ENCODE peak calls at places on chromosomes 3 and 15, in ten cellular contexts. One of them, this sample, is unnamed.

GRCh38 chr3:4492240-4493007 is 724 bp upstream of the ITPR1 start:
- DNase-seq in body of pancreas: peak; percentile 54
- DNase-seq in AG09309: peak; percentile 31
- DNase-seq in ovary: peak; percentile 64
- DNase-seq in gastrocnemius medialis: peak; percentile 41
- DNase-seq in PC-9: peak; percentile 56
- DNase-seq in kidney: peak; percentile 84
- DNase-seq in coronary artery: peak; percentile 84
- DNase-seq in GM23338: peak; percentile 79
- DNase-seq in mammary epithelial cell: peak; percentile 80
- DNase-seq in this sample: peak; percentile 78

GRCh38 chr3:136949708-136950107 is 8.1 kb upstream of the IL20RB start:
- DNase-seq in GM23338: no peak
- DNase-seq in gastrocnemius medialis: no peak
- DNase-seq in coronary artery: no peak
- DNase-seq in mammary epithelial cell: no peak
- DNase-seq in PC-9: no peak
- DNase-seq in ovary: no peak
- DNase-seq in kidney: no peak
- DNase-seq in AG09309: no peak
- DNase-seq in body of pancreas: no peak
- DNase-seq in this sample: peak; percentile 61

GRCh38 chr15:91237493-91237892 is 137.4 kb downstream of the SV2B start:
- DNase-seq in GM23338: no peak
- DNase-seq in PC-9: no peak
- DNase-seq in AG09309: no peak
- DNase-seq in kidney: no peak
- DNase-seq in coronary artery: no peak
- DNase-seq in body of pancreas: no peak
- DNase-seq in ovary: no peak
- DNase-seq in mammary epithelial cell: no peak
- DNase-seq in gastrocnemius medialis: no peak
- DNase-seq in this sample: no peak

GRCh38 chr3:178405456-178405970 is 130.7 kb upstream of the KCNMB2 start:
- DNase-seq in mammary epithelial cell: no peak
- DNase-seq in coronary artery: no peak
- DNase-seq in body of pancreas: no peak
- DNase-seq in kidney: no peak
- DNase-seq in ovary: no peak
- DNase-seq in PC-9: no peak
- DNase-seq in AG09309: no peak
- DNase-seq in GM23338: no peak
- DNase-seq in gastrocnemius medialis: no peak
- DNase-seq in this sample: no peak

GRCh38 chr3:29922990-29923746 is 642.3 kb downstream of the RBMS3 start:
- DNase-seq in GM23338: no peak
- DNase-seq in gastrocnemius medialis: no peak
- DNase-seq in PC-9: no peak
- DNase-seq in AG09309: peak; percentile 54
- DNase-seq in coronary artery: no peak
- DNase-seq in body of pancreas: no peak
- DNase-seq in ovary: no peak
- DNase-seq in kidney: no peak
- DNase-seq in mammary epithelial cell: peak; percentile 96
- DNase-seq in this sample: peak; percentile 96

GRCh38 chr3:185402561-185402960 is 39.6 kb downstream of the MAP3K13 start:
- DNase-seq in mammary epithelial cell: no peak
- DNase-seq in gastrocnemius medialis: no peak
- DNase-seq in PC-9: no peak
- DNase-seq in coronary artery: no peak
- DNase-seq in kidney: no peak
- DNase-seq in ovary: no peak
- DNase-seq in AG09309: no peak
- DNase-seq in body of pancreas: peak; percentile 44
- DNase-seq in GM23338: no peak
- DNase-seq in this sample: peak; percentile 9

GRCh38 chr3:61381745-61382392 is 130.6 kb upstream of the FHIT start:
- DNase-seq in coronary artery: no peak
- DNase-seq in kidney: no peak
- DNase-seq in gastrocnemius medialis: no peak
- DNase-seq in ovary: no peak
- DNase-seq in GM23338: peak; percentile 76
- DNase-seq in AG09309: no peak
- DNase-seq in body of pancreas: no peak
- DNase-seq in PC-9: peak; percentile 39
- DNase-seq in mammary epithelial cell: peak; percentile 27
- DNase-seq in this sample: no peak

GRCh38 chr15:74038707-74039655 is 43.4 kb downstream of the GOLGA6A start:
- DNase-seq in PC-9: no peak
- DNase-seq in kidney: no peak
- DNase-seq in mammary epithelial cell: no peak
- DNase-seq in gastrocnemius medialis: no peak
- DNase-seq in AG09309: no peak
- DNase-seq in GM23338: no peak
- DNase-seq in ovary: no peak
- DNase-seq in body of pancreas: no peak
- DNase-seq in coronary artery: peak; percentile 69
- DNase-seq in this sample: peak; percentile 61

GRCh38 chr15:40054746-40055575 is 16.0 kb upstream of the SRP14 start:
- DNase-seq in ovary: no peak
- DNase-seq in mammary epithelial cell: peak; percentile 47
- DNase-seq in gastrocnemius medialis: no peak
- DNase-seq in coronary artery: peak; percentile 57
- DNase-seq in AG09309: no peak
- DNase-seq in GM23338: no peak
- DNase-seq in PC-9: peak; percentile 96
- DNase-seq in body of pancreas: peak; percentile 93
- DNase-seq in kidney: peak; percentile 87
- DNase-seq in this sample: peak; percentile 70

GRCh38 chr15:74958320-74958907 is 1.8 kb upstream of the RPP25 start:
- DNase-seq in coronary artery: peak; percentile 87
- DNase-seq in body of pancreas: peak; percentile 86
- DNase-seq in GM23338: peak; percentile 84
- DNase-seq in ovary: no peak
- DNase-seq in mammary epithelial cell: no peak
- DNase-seq in kidney: peak; percentile 88
- DNase-seq in AG09309: no peak
- DNase-seq in PC-9: no peak
- DNase-seq in gastrocnemius medialis: peak; percentile 14
- DNase-seq in this sample: peak; percentile 40

GRCh38 chr3:72383896-72384295 is 464.3 kb downstream of the SHQ1 start:
- DNase-seq in AG09309: no peak
- DNase-seq in mammary epithelial cell: peak; percentile 4
- DNase-seq in body of pancreas: no peak
- DNase-seq in PC-9: no peak
- DNase-seq in GM23338: no peak
- DNase-seq in kidney: no peak
- DNase-seq in gastrocnemius medialis: no peak
- DNase-seq in ovary: no peak
- DNase-seq in coronary artery: no peak
- DNase-seq in this sample: no peak
- TF ChIP-seq CTCF in AG09309: no peak
- TF ChIP-seq CTCF in mammary epithelial cell: no peak
- TF ChIP-seq CTCF in body of pancreas: no peak
- TF ChIP-seq CTCF in PC-9: no peak
- TF ChIP-seq CTCF in GM23338: no peak
- TF ChIP-seq CTCF in kidney: no peak
- TF ChIP-seq CTCF in gastrocnemius medialis: no peak
- TF ChIP-seq CTCF in ovary: no peak
- TF ChIP-seq CTCF in coronary artery: no peak
- TF ChIP-seq CTCF in this sample: no peak

DNA sequence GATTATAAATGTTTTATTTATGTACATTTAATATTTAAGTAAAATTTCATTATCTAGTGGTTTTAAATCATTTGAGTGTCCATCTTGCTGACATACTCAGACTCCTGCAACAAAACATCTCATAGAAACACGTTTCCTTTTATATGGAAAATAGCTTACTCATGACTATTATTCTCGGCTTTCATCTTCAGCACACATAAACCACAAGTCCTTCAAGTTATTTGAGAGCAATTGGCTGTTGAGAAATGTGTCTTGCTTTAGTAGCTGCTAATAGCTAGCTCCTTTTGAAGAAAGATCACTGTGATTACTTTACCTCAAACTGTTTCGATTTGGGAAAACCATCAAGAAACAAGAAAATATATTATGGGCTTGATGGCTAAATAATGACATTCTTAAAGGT is 559.0 kb downstream of the MECOM start:
- DNase-seq in GM23338: no peak
- DNase-seq in PC-9: no peak
- DNase-seq in kidney: no peak
- DNase-seq in gastrocnemius medialis: no peak
- DNase-seq in AG09309: no peak
- DNase-seq in coronary artery: no peak
- DNase-seq in mammary epithelial cell: peak; percentile 73
- DNase-seq in body of pancreas: no peak
- DNase-seq in ovary: no peak
- DNase-seq in this sample: peak; percentile 63
- H3K4me3 ChIP-seq in GM23338: no peak overlapping the region
- H3K4me3 ChIP-seq in PC-9: no peak overlapping the region
- H3K4me3 ChIP-seq in kidney: no peak overlapping the region
- H3K4me3 ChIP-seq in gastrocnemius medialis: no peak overlapping the region
- H3K4me3 ChIP-seq in AG09309: no peak overlapping the region
- H3K4me3 ChIP-seq in coronary artery: no peak overlapping the region
- H3K4me3 ChIP-seq in mammary epithelial cell: no peak overlapping the region
- H3K4me3 ChIP-seq in body of pancreas: no peak overlapping the region
- H3K4me3 ChIP-seq in ovary: no peak overlapping the region
- H3K4me3 ChIP-seq in this sample: no peak overlapping the region

GRCh38 chr3:52392216-52392930 is 52.5 kb downstream of the SEMA3G start:
- DNase-seq in GM23338: no peak
- DNase-seq in gastrocnemius medialis: no peak
- DNase-seq in coronary artery: no peak
- DNase-seq in ovary: no peak
- DNase-seq in body of pancreas: no peak
- DNase-seq in kidney: peak; percentile 39
- DNase-seq in mammary epithelial cell: no peak
- DNase-seq in AG09309: no peak
- DNase-seq in PC-9: no peak
- DNase-seq in this sample: no peak

GRCh38 chr3:52388348-52388821 is 56.5 kb downstream of the SEMA3G start:
- DNase-seq in kidney: no peak
- DNase-seq in mammary epithelial cell: no peak
- DNase-seq in body of pancreas: no peak
- DNase-seq in AG09309: no peak
- DNase-seq in gastrocnemius medialis: no peak
- DNase-seq in coronary artery: no peak
- DNase-seq in GM23338: peak; percentile 80
- DNase-seq in PC-9: no peak
- DNase-seq in ovary: no peak
- DNase-seq in this sample: no peak

GRCh38 chr3:52391096-52391495 is 53.8 kb downstream of the SEMA3G start:
- DNase-seq in PC-9: no peak
- DNase-seq in AG09309: no peak
- DNase-seq in gastrocnemius medialis: no peak
- DNase-seq in kidney: peak; percentile 65
- DNase-seq in GM23338: no peak
- DNase-seq in body of pancreas: no peak
- DNase-seq in mammary epithelial cell: no peak
- DNase-seq in ovary: no peak
- DNase-seq in coronary artery: no peak
- DNase-seq in this sample: no peak

GRCh38 chr3:52387481-52387880 is 57.4 kb downstream of the SEMA3G start:
- DNase-seq in mammary epithelial cell: no peak
- DNase-seq in AG09309: no peak
- DNase-seq in kidney: no peak
- DNase-seq in ovary: no peak
- DNase-seq in coronary artery: no peak
- DNase-seq in PC-9: no peak
- DNase-seq in body of pancreas: no peak
- DNase-seq in gastrocnemius medialis: no peak
- DNase-seq in GM23338: no peak
- DNase-seq in this sample: no peak

GRCh38 chr3:52388933-52389332 is 56.0 kb downstream of the SEMA3G start:
- DNase-seq in mammary epithelial cell: no peak
- DNase-seq in gastrocnemius medialis: no peak
- DNase-seq in kidney: no peak
- DNase-seq in AG09309: no peak
- DNase-seq in body of pancreas: no peak
- DNase-seq in ovary: no peak
- DNase-seq in PC-9: no peak
- DNase-seq in coronary artery: no peak
- DNase-seq in GM23338: peak; percentile 31
- DNase-seq in this sample: peak; percentile 32
- TF ChIP-seq CTCF in mammary epithelial cell: no peak
- TF ChIP-seq CTCF in gastrocnemius medialis: no peak
- TF ChIP-seq CTCF in kidney: no peak
- TF ChIP-seq CTCF in AG09309: peak; percentile 12
- TF ChIP-seq CTCF in body of pancreas: no peak
- TF ChIP-seq CTCF in ovary: no peak
- TF ChIP-seq CTCF in PC-9: no peak
- TF ChIP-seq CTCF in coronary artery: no peak
- TF ChIP-seq CTCF in GM23338: peak; percentile 9
- TF ChIP-seq CTCF in this sample: no peak

GRCh38 chr15:38528279-38528678 is 36.3 kb downstream of the RASGRP1 start:
- DNase-seq in AG09309: peak; percentile 42
- DNase-seq in GM23338: no peak
- DNase-seq in gastrocnemius medialis: no peak
- DNase-seq in PC-9: no peak
- DNase-seq in coronary artery: no peak
- DNase-seq in body of pancreas: no peak
- DNase-seq in mammary epithelial cell: peak; percentile 56
- DNase-seq in kidney: no peak
- DNase-seq in ovary: no peak
- DNase-seq in this sample: no peak

GRCh38 chr15:38524156-38524555 is 40.5 kb downstream of the RASGRP1 start:
- DNase-seq in body of pancreas: no peak
- DNase-seq in PC-9: no peak
- DNase-seq in gastrocnemius medialis: no peak
- DNase-seq in GM23338: no peak
- DNase-seq in AG09309: no peak
- DNase-seq in ovary: no peak
- DNase-seq in coronary artery: no peak
- DNase-seq in mammary epithelial cell: no peak
- DNase-seq in kidney: no peak
- DNase-seq in this sample: no peak

GRCh38 chr15:38525489-38525888 is 39.1 kb downstream of the RASGRP1 start:
- DNase-seq in kidney: no peak
- DNase-seq in coronary artery: no peak
- DNase-seq in ovary: no peak
- DNase-seq in GM23338: no peak
- DNase-seq in body of pancreas: no peak
- DNase-seq in gastrocnemius medialis: no peak
- DNase-seq in mammary epithelial cell: no peak
- DNase-seq in AG09309: no peak
- DNase-seq in PC-9: no peak
- DNase-seq in this sample: no peak

GRCh38 chr15:38522922-38523321 is 41.7 kb downstream of the RASGRP1 start:
- DNase-seq in body of pancreas: no peak
- DNase-seq in AG09309: no peak
- DNase-seq in PC-9: no peak
- DNase-seq in gastrocnemius medialis: no peak
- DNase-seq in ovary: no peak
- DNase-seq in mammary epithelial cell: no peak
- DNase-seq in coronary artery: no peak
- DNase-seq in kidney: no peak
- DNase-seq in GM23338: no peak
- DNase-seq in this sample: no peak

DNA sequence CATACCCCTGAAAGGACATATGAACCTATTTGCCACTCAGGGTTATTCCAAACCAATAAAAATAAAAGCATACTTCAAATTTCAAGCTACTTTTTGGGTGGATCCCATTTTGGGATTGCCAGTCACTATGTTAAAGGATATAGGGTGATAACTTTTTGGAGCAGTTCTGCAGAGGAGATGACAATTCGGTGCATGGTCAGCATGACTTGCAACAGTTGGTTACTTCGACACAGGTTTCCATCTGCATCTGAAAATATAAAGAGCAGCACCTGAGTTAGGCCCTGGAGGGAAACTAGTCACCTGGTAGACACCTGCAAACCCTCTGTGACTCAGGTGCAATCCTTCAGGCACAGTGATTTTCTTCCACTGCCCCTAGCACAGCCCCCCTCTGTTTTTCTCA is 38.5 kb downstream of the RASGRP1 start:
- DNase-seq in GM23338: no peak
- DNase-seq in AG09309: no peak
- DNase-seq in mammary epithelial cell: no peak
- DNase-seq in gastrocnemius medialis: no peak
- DNase-seq in kidney: no peak
- DNase-seq in body of pancreas: no peak
- DNase-seq in coronary artery: no peak
- DNase-seq in PC-9: no peak
- DNase-seq in ovary: no peak
- DNase-seq in this sample: no peak
- H3K4me3 ChIP-seq in GM23338: no peak overlapping the region
- H3K4me3 ChIP-seq in AG09309: no peak overlapping the region
- H3K4me3 ChIP-seq in mammary epithelial cell: no peak overlapping the region
- H3K4me3 ChIP-seq in gastrocnemius medialis: no peak overlapping the region
- H3K4me3 ChIP-seq in kidney: no peak overlapping the region
- H3K4me3 ChIP-seq in body of pancreas: no peak overlapping the region
- H3K4me3 ChIP-seq in coronary artery: no peak overlapping the region
- H3K4me3 ChIP-seq in PC-9: no peak overlapping the region
- H3K4me3 ChIP-seq in ovary: no peak overlapping the region
- H3K4me3 ChIP-seq in this sample: no peak overlapping the region